ENCODE peak calls at places on chromosomes 2 and 18, in nine cellular contexts. N is cardiac muscle cell; D is spleen; A is aorta; V is HCT116; O is mucosa of descending colon; Y is RWPE2; L is CD4-positive, CD25-positive, alpha-beta regulatory T cell; W is heart right ventricle. G is an unnamed sample.

GRCh38 chr2:20241973-20242726 is 17.2 kb upstream of the SDC1 start:
- DNase-seq in N (no peak), D (no peak), A (no peak), V (no peak), O (no peak), Y (no peak), L (peak; percentile 19), W (no peak), G (no peak)

GRCh38 chr18:9617006-9617542 is 2.7 kb upstream of the PPP4R1 start:
- DNase-seq in N (no peak), D (no peak), A (no peak), V (no peak), O (no peak), Y (no peak), L (no peak), W (no peak), G (no peak)

GRCh38 chr2:226352941-226353558 is 446.6 kb downstream of the IRS1 start:
- DNase-seq in N (no peak), D (no peak), A (no peak), V (no peak), O (no peak), Y (no peak), L (no peak), W (no peak), G (no peak)

GRCh38 chr2:9970386-9971044 is 19.0 kb downstream of the GRHL1 start:
- DNase-seq in N (no peak), D (no peak), A (no peak), V (no peak), O (no peak), Y (no peak), L (no peak), W (no peak), G (no peak)

GRCh38 chr2:714005-714741 is 37.0 kb upstream of the TMEM18 start:
- DNase-seq in N (peak; percentile 77), D (no peak), A (no peak), V (peak; percentile 46), O (no peak), Y (no peak), L (no peak), W (no peak), G (no peak)

GRCh38 chr2:145987797-145988196 is 1467.9 kb upstream of the ZEB2 start:
- DNase-seq in N (no peak), D (no peak), A (no peak), V (no peak), O (no peak), Y (no peak), L (no peak), W (no peak), G (no peak)

GRCh38 chr2:4246364-4247131 is 543.2 kb downstream of the DCDC2C start:
- DNase-seq in N (no peak), D (no peak), A (no peak), V (no peak), O (no peak), Y (no peak), L (no peak), W (no peak), G (no peak)

GRCh38 chr2:45922577-45922988 is 271.1 kb downstream of the PRKCE start:
- DNase-seq in N (peak; percentile 90), D (no peak), A (no peak), V (no peak), O (no peak), Y (no peak), L (no peak), W (peak; percentile 64), G (no peak)

GRCh38 chr2:305366-305765 is 17.5 kb upstream of the ALKAL2 start:
- DNase-seq in N (no peak), D (no peak), A (no peak), V (no peak), O (no peak), Y (no peak), L (no peak), W (no peak), G (no peak)

GRCh38 chr2:164937864-164938401 is 17.4 kb downstream of the SLC38A11 start:
- DNase-seq in N (peak; percentile 55), D (no peak), A (no peak), V (no peak), O (no peak), Y (no peak), L (no peak), W (no peak), G (no peak)

GRCh38 chr2:39424951-39425350 is 12.1 kb downstream of the MAP4K3 start:
- DNase-seq in N (no peak), D (no peak), A (no peak), V (no peak), O (no peak), Y (no peak), L (no peak), W (no peak), G (no peak)

GRCh38 chr2:102929721-102930120 is 167.9 kb downstream of the TMEM182 start:
- DNase-seq in N (no peak), D (no peak), A (no peak), V (no peak), O (no peak), Y (no peak), L (no peak), W (no peak), G (no peak)

GRCh38 chr18:50674307-50674706 is 114.4 kb downstream of the MAPK4 start:
- DNase-seq in N (peak; percentile 38), D (peak; percentile 35), A (peak; percentile 37), V (no peak), O (no peak), Y (no peak), L (no peak), W (no peak), G (no peak)
- H3K36me3 ChIP-seq in N (no peaks in the 10 kb centered on the region), D (no peaks in the 10 kb centered on the region), A (no peaks in the 10 kb centered on the region), V (no peaks in the 10 kb centered on the region), O (no peaks in the 10 kb centered on the region), Y (no peaks in the 10 kb centered on the region), L (no peaks in the 10 kb centered on the region), W (no peaks in the 10 kb centered on the region), G (no peaks in the 10 kb centered on the region)

DNA sequence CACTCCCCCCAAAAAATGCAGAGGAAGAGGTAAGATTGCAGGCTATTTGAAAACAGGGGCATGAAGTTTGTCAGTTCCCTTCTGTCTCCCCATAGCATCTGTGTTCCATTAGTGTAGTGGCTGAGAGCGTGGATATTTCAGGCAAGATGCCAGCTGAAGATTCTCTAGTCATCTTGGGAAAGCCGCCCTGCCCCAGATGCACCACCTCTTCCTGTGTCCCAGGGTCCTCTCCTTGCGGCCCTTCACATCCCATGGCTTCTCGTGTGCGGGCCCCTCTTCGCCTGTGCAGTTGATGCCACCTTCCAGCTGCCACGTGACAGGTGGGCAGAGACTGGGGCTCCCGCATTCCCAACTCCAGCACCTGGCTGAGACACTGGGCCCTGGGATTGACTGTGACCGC is 16.1 kb downstream of the TMEM127 start:
- DNase-seq in N (no peak), D (no peak), A (no peak), V (no peak), O (no peak), Y (no peak), L (no peak), W (no peak), G (no peak)
- H3K4me1 ChIP-seq in N (peaks cover 6% of the 10 kb centered on the region), D (peaks cover 96% of the 10 kb centered on the region), A (no peaks in the 10 kb centered on the region), V (peaks cover 3% of the 10 kb centered on the region), O (no peaks in the 10 kb centered on the region), Y (no peaks in the 10 kb centered on the region), L (peaks cover 5% of the 10 kb centered on the region), W (peaks cover 78% of the 10 kb centered on the region), G (peaks cover 35% of the 10 kb centered on the region)

GRCh38 chr2:127320586-127321275 is 26.8 kb upstream of the ERCC3 start:
- DNase-seq in N (no peak), D (no peak), A (no peak), V (no peak), O (no peak), Y (no peak), L (no peak), W (no peak), G (no peak)

GRCh38 chr2:127330753-127331152 is 36.8 kb upstream of the ERCC3 start:
- DNase-seq in N (no peak), D (no peak), A (no peak), V (no peak), O (no peak), Y (no peak), L (no peak), W (no peak), G (no peak)

GRCh38 chr2:127321306-127321705 is 27.4 kb upstream of the ERCC3 start:
- DNase-seq in N (no peak), D (no peak), A (no peak), V (no peak), O (no peak), Y (no peak), L (no peak), W (no peak), G (no peak)

GRCh38 chr2:127324635-127325034 is 30.7 kb upstream of the ERCC3 start:
- DNase-seq in N (peak; percentile 39), D (no peak), A (no peak), V (no peak), O (no peak), Y (no peak), L (no peak), W (no peak), G (no peak)

DNA sequence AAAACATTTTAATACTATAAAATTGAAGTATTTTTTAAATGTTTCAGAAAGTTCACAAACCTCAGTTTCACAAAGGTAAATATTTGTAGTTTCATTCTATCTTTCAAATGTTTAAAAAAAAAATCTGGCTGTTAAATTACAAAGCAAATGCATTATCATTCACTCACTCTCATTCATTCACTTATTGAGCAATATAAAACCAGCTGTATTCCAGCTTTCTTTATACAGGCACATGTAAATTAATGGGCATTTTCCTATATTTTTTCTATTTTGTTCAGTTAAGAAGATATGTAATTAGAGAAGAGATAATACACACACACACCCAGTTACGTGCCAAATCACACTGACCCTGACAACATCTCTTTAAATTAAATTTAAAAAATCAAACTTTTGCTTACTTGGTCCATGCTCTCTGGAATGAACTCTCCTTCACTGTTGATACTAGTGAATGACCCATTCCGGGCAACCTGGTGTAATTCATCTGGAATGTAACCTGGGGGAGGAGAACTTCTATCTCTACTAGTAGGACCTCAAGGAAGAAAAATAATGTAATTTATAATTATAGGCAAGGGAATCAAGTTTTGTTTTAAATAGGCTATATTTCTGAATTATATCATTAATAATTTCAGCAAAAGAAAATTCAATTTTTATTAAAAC is 32.5 kb upstream of the ERCC3 start:
- DNase-seq in N (no peak), D (no peak), A (no peak), V (no peak), O (no peak), Y (no peak), L (no peak), W (no peak), G (no peak)
- H3K36me3 ChIP-seq in N (peaks cover 46% of the 10 kb centered on the region), D (peaks cover 100% of the 10 kb centered on the region), A (peaks cover 2% of the 10 kb centered on the region), V (peaks cover 8% of the 10 kb centered on the region), O (no peaks in the 10 kb centered on the region), Y (peaks cover 64% of the 10 kb centered on the region), L (peaks cover 74% of the 10 kb centered on the region), W (peaks cover 90% of the 10 kb centered on the region), G (peaks cover 94% of the 10 kb centered on the region)

GRCh38 chr2:25790074-25790473 is 88.2 kb downstream of the ASXL2 start:
- DNase-seq in N (no peak), D (no peak), A (no peak), V (no peak), O (no peak), Y (no peak), L (no peak), W (no peak), G (no peak)

GRCh38 chr2:25784408-25784807 is 93.9 kb downstream of the ASXL2 start:
- DNase-seq in N (no peak), D (no peak), A (no peak), V (no peak), O (no peak), Y (no peak), L (no peak), W (no peak), G (no peak)

GRCh38 chr2:25788457-25788856 is 89.8 kb downstream of the ASXL2 start:
- DNase-seq in N (no peak), D (no peak), A (no peak), V (no peak), O (no peak), Y (no peak), L (no peak), W (no peak), G (no peak)

GRCh38 chr2:25787020-25787419 is 91.3 kb downstream of the ASXL2 start:
- DNase-seq in N (no peak), D (no peak), A (no peak), V (no peak), O (no peak), Y (no peak), L (no peak), W (no peak), G (no peak)
- H3K4me1 ChIP-seq in N (no peaks in the 10 kb centered on the region), D (peaks cover 14% of the 10 kb centered on the region), A (no peaks in the 10 kb centered on the region), V (no peaks in the 10 kb centered on the region), O (no peaks in the 10 kb centered on the region), Y (no peaks in the 10 kb centered on the region), L (peaks cover 38% of the 10 kb centered on the region), W (no peaks in the 10 kb centered on the region), G (no peaks in the 10 kb centered on the region)

G was measured in lower lobe of right lung.